ENCODE peak calls at places on chromosomes 4 and X, in eight cellular contexts. One of them, this sample, is unnamed.

GRCh38 chr4:83644677-83645639 is 109.0 kb downstream of the GPAT3 start:
- DNase-seq in T follicular helper cell: peak
- DNase-seq in ACHN: peak
- DNase-seq in AG10803: peak
- DNase-seq in NCI-H1092 treated with DMSO at 0.1 percent for 48 hours: peak
- DNase-seq in SK-N-SH: peak
- DNase-seq in adipocyte: peak
- DNase-seq in stimulated activated CD4-positive, alpha-beta T cell treated with anti-CD3 and anti-CD28 coated beads, TNF-alpha, amount 100 ng/mL, for 48 hours: no peak
- DNase-seq in this sample: peak

GRCh38 chr4:187547281-187547680 is 448.3 kb upstream of the ZFP42 start:
- DNase-seq in SK-N-SH: no peak
- DNase-seq in ACHN: no peak
- DNase-seq in NCI-H1092 treated with DMSO at 0.1 percent for 48 hours: no peak
- DNase-seq in adipocyte: peak
- DNase-seq in stimulated activated CD4-positive, alpha-beta T cell treated with anti-CD3 and anti-CD28 coated beads, TNF-alpha, amount 100 ng/mL, for 48 hours: no peak
- DNase-seq in T follicular helper cell: no peak
- DNase-seq in AG10803: no peak
- DNase-seq in this sample: no peak

GRCh38 chrX:154719132-154719675 is 31.7 kb downstream of the GAB3 start:
- DNase-seq in AG10803: peak
- DNase-seq in T follicular helper cell: no peak
- DNase-seq in SK-N-SH: no peak
- DNase-seq in adipocyte: no peak
- DNase-seq in ACHN: no peak
- DNase-seq in stimulated activated CD4-positive, alpha-beta T cell treated with anti-CD3 and anti-CD28 coated beads, TNF-alpha, amount 100 ng/mL, for 48 hours: no peak
- DNase-seq in NCI-H1092 treated with DMSO at 0.1 percent for 48 hours: no peak
- DNase-seq in this sample: no peak

GRCh38 chr4:99159699-99160098 is 15.6 kb upstream of the ADH4 start:
- DNase-seq in AG10803: peak
- DNase-seq in NCI-H1092 treated with DMSO at 0.1 percent for 48 hours: no peak
- DNase-seq in adipocyte: no peak
- DNase-seq in SK-N-SH: no peak
- DNase-seq in stimulated activated CD4-positive, alpha-beta T cell treated with anti-CD3 and anti-CD28 coated beads, TNF-alpha, amount 100 ng/mL, for 48 hours: no peak
- DNase-seq in ACHN: no peak
- DNase-seq in T follicular helper cell: no peak
- DNase-seq in this sample: no peak

GRCh38 chr4:55758570-55758969 is 61.0 kb upstream of the EXOC1L start:
- DNase-seq in adipocyte: no peak
- DNase-seq in stimulated activated CD4-positive, alpha-beta T cell treated with anti-CD3 and anti-CD28 coated beads, TNF-alpha, amount 100 ng/mL, for 48 hours: no peak
- DNase-seq in T follicular helper cell: no peak
- DNase-seq in ACHN: no peak
- DNase-seq in SK-N-SH: no peak
- DNase-seq in NCI-H1092 treated with DMSO at 0.1 percent for 48 hours: peak
- DNase-seq in AG10803: peak
- DNase-seq in this sample: peak

GRCh38 chrX:154372612-154373022 is 1.8 kb downstream of the FLNA start:
- DNase-seq in adipocyte: peak
- DNase-seq in ACHN: peak
- DNase-seq in SK-N-SH: no peak
- DNase-seq in NCI-H1092 treated with DMSO at 0.1 percent for 48 hours: no peak
- DNase-seq in AG10803: peak
- DNase-seq in T follicular helper cell: no peak
- DNase-seq in stimulated activated CD4-positive, alpha-beta T cell treated with anti-CD3 and anti-CD28 coated beads, TNF-alpha, amount 100 ng/mL, for 48 hours: no peak
- DNase-seq in this sample: no peak

GRCh38 chr4:140094701-140095420 is 59.1 kb downstream of the MAML3 start:
- DNase-seq in ACHN: no peak
- DNase-seq in adipocyte: no peak
- DNase-seq in NCI-H1092 treated with DMSO at 0.1 percent for 48 hours: peak
- DNase-seq in SK-N-SH: peak
- DNase-seq in T follicular helper cell: peak
- DNase-seq in stimulated activated CD4-positive, alpha-beta T cell treated with anti-CD3 and anti-CD28 coated beads, TNF-alpha, amount 100 ng/mL, for 48 hours: no peak
- DNase-seq in AG10803: no peak
- DNase-seq in this sample: no peak

GRCh38 chrX:69152398-69152797 is 12.9 kb downstream of the PJA1 start:
- DNase-seq in NCI-H1092 treated with DMSO at 0.1 percent for 48 hours: peak
- DNase-seq in ACHN: no peak
- DNase-seq in T follicular helper cell: no peak
- DNase-seq in AG10803: no peak
- DNase-seq in stimulated activated CD4-positive, alpha-beta T cell treated with anti-CD3 and anti-CD28 coated beads, TNF-alpha, amount 100 ng/mL, for 48 hours: no peak
- DNase-seq in SK-N-SH: peak
- DNase-seq in adipocyte: no peak
- DNase-seq in this sample: no peak

GRCh38 chr4:25857851-25858400 is 4.9 kb downstream of the SEL1L3 start:
- DNase-seq in AG10803: no peak
- DNase-seq in NCI-H1092 treated with DMSO at 0.1 percent for 48 hours: no peak
- DNase-seq in T follicular helper cell: no peak
- DNase-seq in stimulated activated CD4-positive, alpha-beta T cell treated with anti-CD3 and anti-CD28 coated beads, TNF-alpha, amount 100 ng/mL, for 48 hours: no peak
- DNase-seq in adipocyte: no peak
- DNase-seq in ACHN: no peak
- DNase-seq in SK-N-SH: no peak
- DNase-seq in this sample: no peak

GRCh38 chr4:89039735-89040338 is 17.1 kb downstream of the FAM13A start:
- DNase-seq in stimulated activated CD4-positive, alpha-beta T cell treated with anti-CD3 and anti-CD28 coated beads, TNF-alpha, amount 100 ng/mL, for 48 hours: no peak
- DNase-seq in ACHN: no peak
- DNase-seq in AG10803: peak
- DNase-seq in SK-N-SH: no peak
- DNase-seq in T follicular helper cell: no peak
- DNase-seq in adipocyte: peak
- DNase-seq in NCI-H1092 treated with DMSO at 0.1 percent for 48 hours: no peak
- DNase-seq in this sample: no peak

GRCh38 chrX:19194285-19195242 is 72.3 kb upstream of the ADGRG2 start:
- DNase-seq in SK-N-SH: no peak
- DNase-seq in ACHN: no peak
- DNase-seq in NCI-H1092 treated with DMSO at 0.1 percent for 48 hours: no peak
- DNase-seq in AG10803: no peak
- DNase-seq in stimulated activated CD4-positive, alpha-beta T cell treated with anti-CD3 and anti-CD28 coated beads, TNF-alpha, amount 100 ng/mL, for 48 hours: no peak
- DNase-seq in T follicular helper cell: no peak
- DNase-seq in adipocyte: no peak
- DNase-seq in this sample: no peak

GRCh38 chrX:46587158-46587557 is 13.6 kb downstream of the CHST7 start:
- DNase-seq in ACHN: no peak
- DNase-seq in NCI-H1092 treated with DMSO at 0.1 percent for 48 hours: no peak
- DNase-seq in AG10803: peak
- DNase-seq in T follicular helper cell: no peak
- DNase-seq in SK-N-SH: no peak
- DNase-seq in stimulated activated CD4-positive, alpha-beta T cell treated with anti-CD3 and anti-CD28 coated beads, TNF-alpha, amount 100 ng/mL, for 48 hours: no peak
- DNase-seq in adipocyte: peak
- DNase-seq in this sample: no peak

GRCh38 chr4:181870326-181870725 is 372.9 kb upstream of the TENM3 start:
- DNase-seq in T follicular helper cell: no peak
- DNase-seq in adipocyte: peak
- DNase-seq in ACHN: no peak
- DNase-seq in NCI-H1092 treated with DMSO at 0.1 percent for 48 hours: no peak
- DNase-seq in stimulated activated CD4-positive, alpha-beta T cell treated with anti-CD3 and anti-CD28 coated beads, TNF-alpha, amount 100 ng/mL, for 48 hours: no peak
- DNase-seq in AG10803: peak
- DNase-seq in SK-N-SH: no peak
- DNase-seq in this sample: no peak

GRCh38 chrX:47204970-47205369 is 11.3 kb downstream of the UBA1 start:
- DNase-seq in AG10803: no peak
- DNase-seq in SK-N-SH: no peak
- DNase-seq in T follicular helper cell: no peak
- DNase-seq in ACHN: no peak
- DNase-seq in NCI-H1092 treated with DMSO at 0.1 percent for 48 hours: no peak
- DNase-seq in adipocyte: no peak
- DNase-seq in stimulated activated CD4-positive, alpha-beta T cell treated with anti-CD3 and anti-CD28 coated beads, TNF-alpha, amount 100 ng/mL, for 48 hours: no peak
- DNase-seq in this sample: no peak

GRCh38 chrX:3134316-3134715 is 93.0 kb downstream of the ARSF start:
- DNase-seq in SK-N-SH: no peak
- DNase-seq in T follicular helper cell: no peak
- DNase-seq in AG10803: peak
- DNase-seq in stimulated activated CD4-positive, alpha-beta T cell treated with anti-CD3 and anti-CD28 coated beads, TNF-alpha, amount 100 ng/mL, for 48 hours: no peak
- DNase-seq in NCI-H1092 treated with DMSO at 0.1 percent for 48 hours: no peak
- DNase-seq in adipocyte: peak
- DNase-seq in ACHN: no peak
- DNase-seq in this sample: no peak

GRCh38 chr4:1910643-1911042 is 39.5 kb downstream of the NSD2 start:
- DNase-seq in adipocyte: peak
- DNase-seq in AG10803: peak
- DNase-seq in stimulated activated CD4-positive, alpha-beta T cell treated with anti-CD3 and anti-CD28 coated beads, TNF-alpha, amount 100 ng/mL, for 48 hours: no peak
- DNase-seq in SK-N-SH: peak
- DNase-seq in ACHN: peak
- DNase-seq in T follicular helper cell: no peak
- DNase-seq in NCI-H1092 treated with DMSO at 0.1 percent for 48 hours: no peak
- DNase-seq in this sample: peak

GRCh38 chr4:118834960-118835895 is 698 bp downstream of the SEC24D start:
- DNase-seq in NCI-H1092 treated with DMSO at 0.1 percent for 48 hours: peak
- DNase-seq in T follicular helper cell: peak
- DNase-seq in AG10803: peak
- DNase-seq in SK-N-SH: peak
- DNase-seq in ACHN: peak
- DNase-seq in stimulated activated CD4-positive, alpha-beta T cell treated with anti-CD3 and anti-CD28 coated beads, TNF-alpha, amount 100 ng/mL, for 48 hours: peak
- DNase-seq in adipocyte: peak
- DNase-seq in this sample: no peak

GRCh38 chr4:159487284-159487747 is 384.4 kb downstream of the RAPGEF2 start:
- DNase-seq in ACHN: peak
- DNase-seq in AG10803: peak
- DNase-seq in NCI-H1092 treated with DMSO at 0.1 percent for 48 hours: peak
- DNase-seq in adipocyte: peak
- DNase-seq in SK-N-SH: peak
- DNase-seq in T follicular helper cell: no peak
- DNase-seq in stimulated activated CD4-positive, alpha-beta T cell treated with anti-CD3 and anti-CD28 coated beads, TNF-alpha, amount 100 ng/mL, for 48 hours: peak
- DNase-seq in this sample: peak

GRCh38 chrX:154486396-154487207 is at the start of gene UBL4A:
- DNase-seq in adipocyte: peak
- DNase-seq in T follicular helper cell: peak
- DNase-seq in SK-N-SH: peak
- DNase-seq in stimulated activated CD4-positive, alpha-beta T cell treated with anti-CD3 and anti-CD28 coated beads, TNF-alpha, amount 100 ng/mL, for 48 hours: no peak
- DNase-seq in NCI-H1092 treated with DMSO at 0.1 percent for 48 hours: peak
- DNase-seq in ACHN: peak
- DNase-seq in AG10803: peak
- DNase-seq in this sample: peak

GRCh38 chr4:8303485-8304281 is 34.1 kb downstream of the HTRA3 start:
- DNase-seq in stimulated activated CD4-positive, alpha-beta T cell treated with anti-CD3 and anti-CD28 coated beads, TNF-alpha, amount 100 ng/mL, for 48 hours: no peak
- DNase-seq in adipocyte: peak
- DNase-seq in AG10803: peak
- DNase-seq in NCI-H1092 treated with DMSO at 0.1 percent for 48 hours: no peak
- DNase-seq in ACHN: peak
- DNase-seq in T follicular helper cell: no peak
- DNase-seq in SK-N-SH: no peak
- DNase-seq in this sample: no peak

GRCh38 chr4:116925900-116926457 is 159.4 kb downstream of the TRAM1L1 start:
- DNase-seq in ACHN: peak
- DNase-seq in adipocyte: peak
- DNase-seq in stimulated activated CD4-positive, alpha-beta T cell treated with anti-CD3 and anti-CD28 coated beads, TNF-alpha, amount 100 ng/mL, for 48 hours: no peak
- DNase-seq in T follicular helper cell: no peak
- DNase-seq in AG10803: no peak
- DNase-seq in SK-N-SH: peak
- DNase-seq in NCI-H1092 treated with DMSO at 0.1 percent for 48 hours: no peak
- DNase-seq in this sample: peak

GRCh38 chr4:101022151-101023024 is 324.9 kb downstream of the PPP3CA start:
- DNase-seq in NCI-H1092 treated with DMSO at 0.1 percent for 48 hours: no peak
- DNase-seq in T follicular helper cell: no peak
- DNase-seq in adipocyte: peak
- DNase-seq in stimulated activated CD4-positive, alpha-beta T cell treated with anti-CD3 and anti-CD28 coated beads, TNF-alpha, amount 100 ng/mL, for 48 hours: no peak
- DNase-seq in ACHN: no peak
- DNase-seq in SK-N-SH: no peak
- DNase-seq in AG10803: peak
- DNase-seq in this sample: no peak

GRCh38 chr4:152106113-152106763 is 345.4 kb upstream of the GATB start:
- DNase-seq in NCI-H1092 treated with DMSO at 0.1 percent for 48 hours: no peak
- DNase-seq in AG10803: peak
- DNase-seq in stimulated activated CD4-positive, alpha-beta T cell treated with anti-CD3 and anti-CD28 coated beads, TNF-alpha, amount 100 ng/mL, for 48 hours: no peak
- DNase-seq in T follicular helper cell: no peak
- DNase-seq in SK-N-SH: no peak
- DNase-seq in ACHN: peak
- DNase-seq in adipocyte: peak
- DNase-seq in this sample: no peak

GRCh38 chr4:7630559-7631287 is 196.0 kb upstream of the PSAPL1 start:
- DNase-seq in stimulated activated CD4-positive, alpha-beta T cell treated with anti-CD3 and anti-CD28 coated beads, TNF-alpha, amount 100 ng/mL, for 48 hours: no peak
- DNase-seq in T follicular helper cell: no peak
- DNase-seq in AG10803: peak
- DNase-seq in NCI-H1092 treated with DMSO at 0.1 percent for 48 hours: peak
- DNase-seq in ACHN: peak
- DNase-seq in adipocyte: peak
- DNase-seq in SK-N-SH: peak
- DNase-seq in this sample: no peak

GRCh38 chrX:96564595-96564994 is 120.0 kb upstream of the DIAPH2 start:
- DNase-seq in SK-N-SH: no peak
- DNase-seq in ACHN: no peak
- DNase-seq in T follicular helper cell: no peak
- DNase-seq in adipocyte: peak
- DNase-seq in AG10803: peak
- DNase-seq in NCI-H1092 treated with DMSO at 0.1 percent for 48 hours: no peak
- DNase-seq in stimulated activated CD4-positive, alpha-beta T cell treated with anti-CD3 and anti-CD28 coated beads, TNF-alpha, amount 100 ng/mL, for 48 hours: no peak
- DNase-seq in this sample: no peak

GRCh38 chrX:44314259-44314734 is 29.2 kb downstream of the EFHC2 start:
- DNase-seq in T follicular helper cell: no peak
- DNase-seq in ACHN: no peak
- DNase-seq in stimulated activated CD4-positive, alpha-beta T cell treated with anti-CD3 and anti-CD28 coated beads, TNF-alpha, amount 100 ng/mL, for 48 hours: no peak
- DNase-seq in SK-N-SH: peak
- DNase-seq in AG10803: peak
- DNase-seq in NCI-H1092 treated with DMSO at 0.1 percent for 48 hours: no peak
- DNase-seq in adipocyte: peak
- DNase-seq in this sample: no peak

GRCh38 chr4:55608591-55608990 is 16.5 kb upstream of the PDCL2 start:
- DNase-seq in T follicular helper cell: no peak
- DNase-seq in SK-N-SH: no peak
- DNase-seq in adipocyte: no peak
- DNase-seq in AG10803: no peak
- DNase-seq in ACHN: no peak
- DNase-seq in NCI-H1092 treated with DMSO at 0.1 percent for 48 hours: no peak
- DNase-seq in stimulated activated CD4-positive, alpha-beta T cell treated with anti-CD3 and anti-CD28 coated beads, TNF-alpha, amount 100 ng/mL, for 48 hours: no peak
- DNase-seq in this sample: no peak

GRCh38 chr4:67106846-67107467 is 438.3 kb downstream of the CENPC start:
- DNase-seq in NCI-H1092 treated with DMSO at 0.1 percent for 48 hours: peak
- DNase-seq in ACHN: no peak
- DNase-seq in stimulated activated CD4-positive, alpha-beta T cell treated with anti-CD3 and anti-CD28 coated beads, TNF-alpha, amount 100 ng/mL, for 48 hours: no peak
- DNase-seq in SK-N-SH: no peak
- DNase-seq in T follicular helper cell: no peak
- DNase-seq in AG10803: no peak
- DNase-seq in adipocyte: no peak
- DNase-seq in this sample: peak

GRCh38 chrX:139759637-139760036 is 51.7 kb upstream of the MCF2 start:
- DNase-seq in NCI-H1092 treated with DMSO at 0.1 percent for 48 hours: no peak
- DNase-seq in T follicular helper cell: no peak
- DNase-seq in adipocyte: peak
- DNase-seq in ACHN: peak
- DNase-seq in stimulated activated CD4-positive, alpha-beta T cell treated with anti-CD3 and anti-CD28 coated beads, TNF-alpha, amount 100 ng/mL, for 48 hours: no peak
- DNase-seq in SK-N-SH: no peak
- DNase-seq in AG10803: peak
- DNase-seq in this sample: peak

GRCh38 chr4:95549246-95550138 is 719 bp upstream of the UNC5C start:
- DNase-seq in adipocyte: peak
- DNase-seq in ACHN: peak
- DNase-seq in SK-N-SH: peak
- DNase-seq in stimulated activated CD4-positive, alpha-beta T cell treated with anti-CD3 and anti-CD28 coated beads, TNF-alpha, amount 100 ng/mL, for 48 hours: no peak
- DNase-seq in NCI-H1092 treated with DMSO at 0.1 percent for 48 hours: no peak
- DNase-seq in T follicular helper cell: no peak
- DNase-seq in AG10803: peak
- DNase-seq in this sample: peak

GRCh38 chrX:79259073-79259689 is 108.0 kb downstream of the ITM2A start:
- DNase-seq in adipocyte: no peak
- DNase-seq in T follicular helper cell: peak
- DNase-seq in NCI-H1092 treated with DMSO at 0.1 percent for 48 hours: no peak
- DNase-seq in ACHN: no peak
- DNase-seq in AG10803: no peak
- DNase-seq in stimulated activated CD4-positive, alpha-beta T cell treated with anti-CD3 and anti-CD28 coated beads, TNF-alpha, amount 100 ng/mL, for 48 hours: no peak
- DNase-seq in SK-N-SH: no peak
- DNase-seq in this sample: no peak

GRCh38 chrX:52598886-52599285 is 55.8 kb downstream of the SSX7 start:
- DNase-seq in adipocyte: no peak
- DNase-seq in AG10803: no peak
- DNase-seq in stimulated activated CD4-positive, alpha-beta T cell treated with anti-CD3 and anti-CD28 coated beads, TNF-alpha, amount 100 ng/mL, for 48 hours: no peak
- DNase-seq in SK-N-SH: no peak
- DNase-seq in ACHN: no peak
- DNase-seq in NCI-H1092 treated with DMSO at 0.1 percent for 48 hours: no peak
- DNase-seq in T follicular helper cell: no peak
- DNase-seq in this sample: no peak

GRCh38 chrX:140822184-140822583 is 112.6 kb downstream of the LINC00632 start:
- DNase-seq in stimulated activated CD4-positive, alpha-beta T cell treated with anti-CD3 and anti-CD28 coated beads, TNF-alpha, amount 100 ng/mL, for 48 hours: no peak
- DNase-seq in T follicular helper cell: no peak
- DNase-seq in adipocyte: no peak
- DNase-seq in SK-N-SH: no peak
- DNase-seq in NCI-H1092 treated with DMSO at 0.1 percent for 48 hours: no peak
- DNase-seq in ACHN: no peak
- DNase-seq in AG10803: no peak
- DNase-seq in this sample: no peak

GRCh38 chr4:77225022-77225421 is 68.0 kb downstream of the CCNG2 start:
- DNase-seq in stimulated activated CD4-positive, alpha-beta T cell treated with anti-CD3 and anti-CD28 coated beads, TNF-alpha, amount 100 ng/mL, for 48 hours: no peak
- DNase-seq in adipocyte: no peak
- DNase-seq in NCI-H1092 treated with DMSO at 0.1 percent for 48 hours: no peak
- DNase-seq in AG10803: no peak
- DNase-seq in ACHN: no peak
- DNase-seq in SK-N-SH: no peak
- DNase-seq in T follicular helper cell: no peak
- DNase-seq in this sample: no peak

This sample was measured in D341Med.